ENCODE peak calls at places on chromosome 1, in ten cellular contexts. R is HT1080; U is anterior cingulate cortex; G is glomerular endothelial cell; L is CD8-positive, alpha-beta memory T cell; P is GM23248; Y is pancreas; K is BJ; E is EH; H is ACHN. C is an unnamed sample.
A peak's percentile ranks its signal among the peaks of the same experiment; 100 is the strongest.

GRCh38 chr1:205619376-205619775 is 12.4 kb downstream of the ELK4 start:
- DNase-seq in R (no peak), L (no peak), E (no peak), P (no peak), K (no peak), U (no peak), H (no peak), Y (no peak), G (no peak), C (no peak)

GRCh38 chr1:96634863-96635262 is 86.7 kb upstream of the PTBP2 start:
- DNase-seq in Y (no peak), L (no peak), G (no peak), U (no peak), H (no peak), P (no peak), R (no peak), K (no peak), E (no peak), C (no peak)

GRCh38 chr1:170864238-170864637 is 71.1 kb upstream of the MROH9 start:
- DNase-seq in K (no peak), E (no peak), H (no peak), U (no peak), L (no peak), R (no peak), Y (no peak), G (no peak), P (peak; percentile 14), C (no peak)

GRCh38 chr1:60874703-60875102 is 207.7 kb upstream of the NFIA start:
- DNase-seq in K (no peak), E (peak; percentile 53), P (peak; percentile 81), H (no peak), U (no peak), G (peak; percentile 20), Y (no peak), L (no peak), R (peak; percentile 80), C (no peak)

GRCh38 chr1:53349369-53349705 is 21.5 kb upstream of the LRP8 start:
- DNase-seq in P (no peak), H (no peak), K (no peak), Y (no peak), G (no peak), U (no peak), E (no peak), R (no peak), L (no peak), C (no peak)

GRCh38 chr1:198560093-198560638 is 19.7 kb upstream of the ATP6V1G3 start:
- DNase-seq in E (peak; percentile 8), Y (no peak), H (no peak), G (no peak), L (no peak), U (no peak), R (peak; percentile 7), P (peak; percentile 15), K (no peak), C (no peak)

GRCh38 chr1:10744044-10744443 is 52.4 kb downstream of the CASZ1 start:
- DNase-seq in E (no peak), H (no peak), R (no peak), L (no peak), K (no peak), Y (no peak), G (no peak), U (no peak), P (no peak), C (no peak)

GRCh38 chr1:82015444-82015843 is 214.7 kb downstream of the ADGRL2 start:
- DNase-seq in E (no peak), P (no peak), H (no peak), G (no peak), U (no peak), Y (no peak), L (no peak), R (no peak), K (no peak), C (no peak)

GRCh38 chr1:207414606-207415108 is 39.5 kb upstream of the CR2 start:
- DNase-seq in U (no peak), G (no peak), K (no peak), Y (no peak), E (no peak), P (no peak), L (no peak), R (no peak), H (no peak), C (no peak)

GRCh38 chr1:172638885-172639831 is 19.7 kb upstream of the FASLG start:
- DNase-seq in Y (no peak), K (peak; percentile 76), H (peak; percentile 97), U (no peak), G (no peak), R (peak; percentile 98), L (peak; percentile 70), P (peak; percentile 93), E (peak; percentile 89), C (peak; percentile 64)

GRCh38 chr1:172394167-172394751 is 26.2 kb upstream of the C1orf105 start:
- DNase-seq in H (no peak), R (peak; percentile 57), L (peak; percentile 65), K (no peak), Y (no peak), E (no peak), U (no peak), G (no peak), P (peak; percentile 49), C (peak; percentile 61)

GRCh38 chr1:218299416-218299815 is 14.3 kb downstream of the RRP15 start:
- DNase-seq in E (peak; percentile 74), Y (no peak), P (peak; percentile 75), K (peak; percentile 17), U (no peak), L (no peak), G (peak; percentile 39), R (peak; percentile 28), H (peak; percentile 58), C (no peak)

GRCh38 chr1:235996048-235996785 is 68.7 kb downstream of the NID1 start:
- DNase-seq in H (no peak), U (no peak), Y (no peak), R (no peak), E (no peak), L (no peak), P (no peak), K (no peak), G (no peak), C (no peak)

GRCh38 chr1:82689217-82689616 is 888.5 kb downstream of the ADGRL2 start:
- DNase-seq in G (no peak), E (no peak), R (no peak), K (no peak), Y (no peak), U (no peak), H (no peak), P (no peak), L (no peak), C (no peak)

GRCh38 chr1:11320153-11320936 is 47.3 kb downstream of the UBIAD1 start:
- DNase-seq in U (no peak), K (no peak), H (no peak), P (no peak), G (no peak), L (no peak), Y (no peak), E (no peak), R (no peak), C (peak; percentile 29)

GRCh38 chr1:232868793-232869491 is 63.7 kb downstream of the MAP10 start:
- DNase-seq in K (peak; percentile 83), R (peak; percentile 86), G (no peak), E (peak; percentile 93), L (no peak), H (no peak), P (peak; percentile 93), U (no peak), Y (no peak), C (no peak)

GRCh38 chr1:33326690-33327300 is 5.9 kb upstream of the A3GALT2 start:
- DNase-seq in Y (no peak), H (no peak), U (no peak), R (no peak), P (no peak), G (no peak), E (no peak), K (no peak), L (no peak), C (no peak)

GRCh38 chr1:62406576-62406975 is 30.3 kb upstream of the USP1 start:
- DNase-seq in K (no peak), U (no peak), G (no peak), Y (no peak), R (no peak), P (no peak), H (no peak), L (no peak), E (no peak), C (no peak)

GRCh38 chr1:2854151-2854550 is 52.7 kb upstream of the TTC34 start:
- DNase-seq in L (no peak), P (no peak), G (no peak), U (no peak), R (no peak), K (no peak), Y (no peak), H (no peak), E (no peak), C (no peak)

GRCh38 chr1:54051936-54052469 is 1.0 kb downstream of the TMEM59 start:
- DNase-seq in H (peak; percentile 5), G (no peak), U (no peak), K (no peak), P (peak; percentile 88), E (peak; percentile 35), Y (peak; percentile 18), R (no peak), L (no peak), C (no peak)

GRCh38 chr1:9449106-9449627 is 90.1 kb upstream of the SLC25A33 start:
- DNase-seq in E (peak; percentile 87), P (peak; percentile 29), H (no peak), R (no peak), K (no peak), G (no peak), Y (no peak), L (no peak), U (no peak), C (no peak)

GRCh38 chr1:19435181-19435580 is 50.2 kb downstream of the CAPZB start:
- DNase-seq in U (no peak), G (no peak), E (peak; percentile 66), P (peak; percentile 85), K (no peak), Y (no peak), L (no peak), R (no peak), H (no peak), C (no peak)

GRCh38 chr1:95699274-95699953 is 465.4 kb downstream of the RWDD3 start:
- DNase-seq in E (no peak), H (no peak), P (no peak), G (no peak), K (no peak), Y (no peak), R (no peak), U (no peak), L (no peak), C (no peak)

GRCh38 chr1:38919075-38919474 is 22.6 kb downstream of the RHBDL2 start:
- DNase-seq in P (no peak), E (peak; percentile 35), K (no peak), G (no peak), U (peak; percentile 25), L (no peak), Y (no peak), H (no peak), R (no peak), C (no peak)

GRCh38 chr1:39354572-39354971 is 136.9 kb upstream of the BMP8A start:
- DNase-seq in E (peak; percentile 3), Y (no peak), L (no peak), H (no peak), G (no peak), U (no peak), P (no peak), R (no peak), K (no peak), C (no peak)

GRCh38 chr1:22140681-22141080 is 2.2 kb downstream of the WNT4 start:
- DNase-seq in L (no peak), P (no peak), Y (no peak), K (no peak), G (no peak), H (no peak), R (no peak), E (no peak), U (no peak), C (no peak)

GRCh38 chr1:102733491-102734236 is 374.7 kb downstream of the COL11A1 start:
- DNase-seq in G (no peak), R (no peak), L (no peak), U (no peak), K (no peak), E (peak; percentile 8), H (no peak), P (no peak), Y (no peak), C (no peak)

GRCh38 chr1:65804584-65804983 is 11.9 kb downstream of the PDE4B start:
- DNase-seq in P (no peak), R (no peak), L (no peak), Y (no peak), G (no peak), K (no peak), E (no peak), U (no peak), H (no peak), C (no peak)